ENCODE peak calls at places on chromosomes 16 and 17, in seven cellular contexts. One of them, this sample, is unnamed.

GRCh38 chr16:71440669-71441347 is 1.0 kb downstream of the TLE7 start:
- DNase-seq in naive thymus-derived CD4-positive, alpha-beta T cell: no peak
- DNase-seq in pancreas: no peak
- DNase-seq in PC-9: no peak
- DNase-seq in cardiac muscle cell: peak; percentile 20
- DNase-seq in IMR-90: no peak
- DNase-seq in H1: peak; percentile 82
- DNase-seq in this sample: no peak

GRCh38 chr17:47301831-47302230 is 21.9 kb upstream of the EFCAB13 start:
- DNase-seq in naive thymus-derived CD4-positive, alpha-beta T cell: no peak
- DNase-seq in pancreas: no peak
- DNase-seq in PC-9: no peak
- DNase-seq in cardiac muscle cell: no peak
- DNase-seq in IMR-90: no peak
- DNase-seq in H1: no peak
- DNase-seq in this sample: no peak

GRCh38 chr17:64491034-64491860 is 5.6 kb downstream of the POLG2 start:
- DNase-seq in naive thymus-derived CD4-positive, alpha-beta T cell: peak; percentile 44
- DNase-seq in pancreas: no peak
- DNase-seq in PC-9: peak; percentile 53
- DNase-seq in cardiac muscle cell: no peak
- DNase-seq in IMR-90: peak; percentile 42
- DNase-seq in H1: no peak
- DNase-seq in this sample: peak; percentile 33

GRCh38 chr17:78995761-78996451 is 13.7 kb downstream of the CANT1 start:
- DNase-seq in naive thymus-derived CD4-positive, alpha-beta T cell: no peak
- DNase-seq in pancreas: peak; percentile 30
- DNase-seq in PC-9: peak; percentile 89
- DNase-seq in cardiac muscle cell: no peak
- DNase-seq in IMR-90: no peak
- DNase-seq in H1: no peak
- DNase-seq in this sample: no peak

GRCh38 chr17:36755586-36755985 is 154.2 kb downstream of the MRM1 start:
- DNase-seq in naive thymus-derived CD4-positive, alpha-beta T cell: peak; percentile 20
- DNase-seq in pancreas: no peak
- DNase-seq in PC-9: no peak
- DNase-seq in cardiac muscle cell: peak; percentile 36
- DNase-seq in IMR-90: no peak
- DNase-seq in H1: peak; percentile 83
- DNase-seq in this sample: peak; percentile 10

GRCh38 chr16:71893888-71894228 is 1.5 kb upstream of the IST1 start:
- DNase-seq in naive thymus-derived CD4-positive, alpha-beta T cell: no peak
- DNase-seq in pancreas: no peak
- DNase-seq in PC-9: no peak
- DNase-seq in cardiac muscle cell: no peak
- DNase-seq in IMR-90: no peak
- DNase-seq in H1: no peak
- DNase-seq in this sample: no peak

GRCh38 chr16:86227801-86228200 is 282.5 kb upstream of the FOXF1 start:
- DNase-seq in naive thymus-derived CD4-positive, alpha-beta T cell: no peak
- DNase-seq in pancreas: no peak
- DNase-seq in PC-9: no peak
- DNase-seq in cardiac muscle cell: no peak
- DNase-seq in IMR-90: peak; percentile 32
- DNase-seq in H1: no peak
- DNase-seq in this sample: no peak

GRCh38 chr17:80274317-80274716 is 13.7 kb downstream of the RNF213 start:
- DNase-seq in naive thymus-derived CD4-positive, alpha-beta T cell: no peak
- DNase-seq in pancreas: no peak
- DNase-seq in PC-9: no peak
- DNase-seq in cardiac muscle cell: no peak
- DNase-seq in IMR-90: no peak
- DNase-seq in H1: no peak
- DNase-seq in this sample: no peak

GRCh38 chr17:72886622-72887021 is 205.9 kb downstream of the SLC39A11 start:
- DNase-seq in naive thymus-derived CD4-positive, alpha-beta T cell: no peak
- DNase-seq in pancreas: no peak
- DNase-seq in PC-9: no peak
- DNase-seq in cardiac muscle cell: no peak
- DNase-seq in IMR-90: no peak
- DNase-seq in H1: no peak
- DNase-seq in this sample: no peak

GRCh38 chr17:45120558-45120957 is 11.8 kb downstream of the PLCD3 start:
- DNase-seq in naive thymus-derived CD4-positive, alpha-beta T cell: no peak
- DNase-seq in pancreas: no peak
- DNase-seq in PC-9: no peak
- DNase-seq in cardiac muscle cell: no peak
- DNase-seq in IMR-90: no peak
- DNase-seq in H1: no peak
- DNase-seq in this sample: no peak

GRCh38 chr17:35170968-35171771 is 23.0 kb downstream of the SLC35G3 start:
- DNase-seq in naive thymus-derived CD4-positive, alpha-beta T cell: peak; percentile 69
- DNase-seq in pancreas: peak; percentile 13
- DNase-seq in PC-9: no peak
- DNase-seq in cardiac muscle cell: no peak
- DNase-seq in IMR-90: peak; percentile 15
- DNase-seq in H1: no peak
- DNase-seq in this sample: peak; percentile 70

GRCh38 chr17:58331815-58332719 is 3.5 kb upstream of the TSPOAP1 start:
- DNase-seq in naive thymus-derived CD4-positive, alpha-beta T cell: peak; percentile 81
- DNase-seq in pancreas: no peak
- DNase-seq in PC-9: no peak
- DNase-seq in cardiac muscle cell: no peak
- DNase-seq in IMR-90: no peak
- DNase-seq in H1: no peak
- DNase-seq in this sample: peak; percentile 80

GRCh38 chr17:8473451-8474192 is 37.9 kb downstream of the NDEL1 start:
- DNase-seq in naive thymus-derived CD4-positive, alpha-beta T cell: no peak
- DNase-seq in pancreas: no peak
- DNase-seq in PC-9: no peak
- DNase-seq in cardiac muscle cell: no peak
- DNase-seq in IMR-90: no peak
- DNase-seq in H1: no peak
- DNase-seq in this sample: no peak

GRCh38 chr16:1296688-1297412 is 12.6 kb upstream of the UBE2I start:
- DNase-seq in naive thymus-derived CD4-positive, alpha-beta T cell: no peak
- DNase-seq in pancreas: peak; percentile 52
- DNase-seq in PC-9: peak; percentile 97
- DNase-seq in cardiac muscle cell: peak; percentile 48
- DNase-seq in IMR-90: peak; percentile 81
- DNase-seq in H1: no peak
- DNase-seq in this sample: no peak

GRCh38 chr17:16929281-16929680 is 42.6 kb downstream of the TNFRSF13B start:
- DNase-seq in naive thymus-derived CD4-positive, alpha-beta T cell: peak; percentile 41
- DNase-seq in pancreas: no peak
- DNase-seq in PC-9: no peak
- DNase-seq in cardiac muscle cell: no peak
- DNase-seq in IMR-90: no peak
- DNase-seq in H1: no peak
- DNase-seq in this sample: no peak

GRCh38 chr16:24993722-24994686 is 21.2 kb downstream of the ARHGAP17 start:
- DNase-seq in naive thymus-derived CD4-positive, alpha-beta T cell: no peak
- DNase-seq in pancreas: peak; percentile 33
- DNase-seq in PC-9: peak; percentile 89
- DNase-seq in cardiac muscle cell: no peak
- DNase-seq in IMR-90: peak; percentile 96
- DNase-seq in H1: no peak
- DNase-seq in this sample: no peak

GRCh38 chr17:6239237-6239798 is 169.1 kb downstream of the WSCD1 start:
- DNase-seq in naive thymus-derived CD4-positive, alpha-beta T cell: no peak
- DNase-seq in pancreas: no peak
- DNase-seq in PC-9: no peak
- DNase-seq in cardiac muscle cell: no peak
- DNase-seq in IMR-90: no peak
- DNase-seq in H1: peak; percentile 44
- DNase-seq in this sample: no peak

GRCh38 chr17:80805032-80805751 is 186.4 kb upstream of the CHMP6 start:
- DNase-seq in naive thymus-derived CD4-positive, alpha-beta T cell: no peak
- DNase-seq in pancreas: no peak
- DNase-seq in PC-9: no peak
- DNase-seq in cardiac muscle cell: peak; percentile 40
- DNase-seq in IMR-90: peak; percentile 74
- DNase-seq in H1: no peak
- DNase-seq in this sample: no peak

GRCh38 chr16:2523801-2524231 is 3.6 kb downstream of the AMDHD2 start:
- DNase-seq in naive thymus-derived CD4-positive, alpha-beta T cell: no peak
- DNase-seq in pancreas: no peak
- DNase-seq in PC-9: no peak
- DNase-seq in cardiac muscle cell: no peak
- DNase-seq in IMR-90: no peak
- DNase-seq in H1: no peak
- DNase-seq in this sample: no peak

GRCh38 chr17:48194097-48194550 is 86.6 kb downstream of the SNX11 start:
- DNase-seq in naive thymus-derived CD4-positive, alpha-beta T cell: no peak
- DNase-seq in pancreas: no peak
- DNase-seq in PC-9: no peak
- DNase-seq in cardiac muscle cell: no peak
- DNase-seq in IMR-90: peak; percentile 47
- DNase-seq in H1: no peak
- DNase-seq in this sample: no peak

GRCh38 chr16:14125030-14125681 is 54.0 kb downstream of the MRTFB start:
- DNase-seq in naive thymus-derived CD4-positive, alpha-beta T cell: no peak
- DNase-seq in pancreas: no peak
- DNase-seq in PC-9: no peak
- DNase-seq in cardiac muscle cell: no peak
- DNase-seq in IMR-90: no peak
- DNase-seq in H1: no peak
- DNase-seq in this sample: no peak

GRCh38 chr17:79330229-79330628 is 255.6 kb downstream of the ENGASE start:
- DNase-seq in naive thymus-derived CD4-positive, alpha-beta T cell: no peak
- DNase-seq in pancreas: no peak
- DNase-seq in PC-9: no peak
- DNase-seq in cardiac muscle cell: no peak
- DNase-seq in IMR-90: no peak
- DNase-seq in H1: no peak
- DNase-seq in this sample: no peak

GRCh38 chr17:68707032-68707431 is 105.9 kb upstream of the FAM20A start:
- DNase-seq in naive thymus-derived CD4-positive, alpha-beta T cell: no peak
- DNase-seq in pancreas: no peak
- DNase-seq in PC-9: no peak
- DNase-seq in cardiac muscle cell: no peak
- DNase-seq in IMR-90: peak; percentile 56
- DNase-seq in H1: no peak
- DNase-seq in this sample: no peak

GRCh38 chr16:89923640-89924297 is 627 bp downstream of the TUBB3 start:
- DNase-seq in naive thymus-derived CD4-positive, alpha-beta T cell: no peak
- DNase-seq in pancreas: no peak
- DNase-seq in PC-9: no peak
- DNase-seq in cardiac muscle cell: no peak
- DNase-seq in IMR-90: no peak
- DNase-seq in H1: peak; percentile 81
- DNase-seq in this sample: no peak
- H3K4me3 ChIP-seq in naive thymus-derived CD4-positive, alpha-beta T cell: no peak overlapping the region
- H3K4me3 ChIP-seq in pancreas: peak overlapping the region; percentile 57
- H3K4me3 ChIP-seq in PC-9: peak overlapping the region; percentile 72
- H3K4me3 ChIP-seq in cardiac muscle cell: peak overlapping the region; percentile 64
- H3K4me3 ChIP-seq in IMR-90: peak overlapping the region; percentile 83
- H3K4me3 ChIP-seq in H1: peak overlapping the region; percentile 95
- H3K4me3 ChIP-seq in this sample: no peak overlapping the region

GRCh38 chr17:2071024-2071385 is 16.1 kb downstream of the HIC1 start:
- DNase-seq in naive thymus-derived CD4-positive, alpha-beta T cell: no peak
- DNase-seq in pancreas: no peak
- DNase-seq in PC-9: no peak
- DNase-seq in cardiac muscle cell: no peak
- DNase-seq in IMR-90: no peak
- DNase-seq in H1: no peak
- DNase-seq in this sample: no peak

GRCh38 chr17:2068589-2069051 is 13.7 kb downstream of the HIC1 start:
- DNase-seq in naive thymus-derived CD4-positive, alpha-beta T cell: no peak
- DNase-seq in pancreas: no peak
- DNase-seq in PC-9: no peak
- DNase-seq in cardiac muscle cell: no peak
- DNase-seq in IMR-90: peak; percentile 90
- DNase-seq in H1: no peak
- DNase-seq in this sample: peak; percentile 69

GRCh38 chr17:2074919-2075318 is 20.0 kb downstream of the HIC1 start:
- DNase-seq in naive thymus-derived CD4-positive, alpha-beta T cell: no peak
- DNase-seq in pancreas: no peak
- DNase-seq in PC-9: no peak
- DNase-seq in cardiac muscle cell: no peak
- DNase-seq in IMR-90: no peak
- DNase-seq in H1: no peak
- DNase-seq in this sample: no peak

GRCh38 chr17:2070241-2071023 is 15.5 kb downstream of the HIC1 start:
- DNase-seq in naive thymus-derived CD4-positive, alpha-beta T cell: no peak
- DNase-seq in pancreas: peak; percentile 59
- DNase-seq in PC-9: no peak
- DNase-seq in cardiac muscle cell: no peak
- DNase-seq in IMR-90: no peak
- DNase-seq in H1: no peak
- DNase-seq in this sample: no peak

GRCh38 chr17:2071421-2072281 is 16.7 kb downstream of the HIC1 start:
- DNase-seq in naive thymus-derived CD4-positive, alpha-beta T cell: no peak
- DNase-seq in pancreas: no peak
- DNase-seq in PC-9: no peak
- DNase-seq in cardiac muscle cell: no peak
- DNase-seq in IMR-90: peak; percentile 93
- DNase-seq in H1: no peak
- DNase-seq in this sample: no peak
- H3K4me1 ChIP-seq in naive thymus-derived CD4-positive, alpha-beta T cell: no peaks in the 10 kb centered on the region
- H3K4me1 ChIP-seq in pancreas: peaks cover 4% of the 10 kb centered on the region
- H3K4me1 ChIP-seq in PC-9: peaks cover 10% of the 10 kb centered on the region
- H3K4me1 ChIP-seq in cardiac muscle cell: peaks cover 23% of the 10 kb centered on the region
- H3K4me1 ChIP-seq in IMR-90: peaks cover 62% of the 10 kb centered on the region
- H3K4me1 ChIP-seq in H1: peaks cover 3% of the 10 kb centered on the region
- H3K4me1 ChIP-seq in this sample: peaks cover 29% of the 10 kb centered on the region

DNA sequence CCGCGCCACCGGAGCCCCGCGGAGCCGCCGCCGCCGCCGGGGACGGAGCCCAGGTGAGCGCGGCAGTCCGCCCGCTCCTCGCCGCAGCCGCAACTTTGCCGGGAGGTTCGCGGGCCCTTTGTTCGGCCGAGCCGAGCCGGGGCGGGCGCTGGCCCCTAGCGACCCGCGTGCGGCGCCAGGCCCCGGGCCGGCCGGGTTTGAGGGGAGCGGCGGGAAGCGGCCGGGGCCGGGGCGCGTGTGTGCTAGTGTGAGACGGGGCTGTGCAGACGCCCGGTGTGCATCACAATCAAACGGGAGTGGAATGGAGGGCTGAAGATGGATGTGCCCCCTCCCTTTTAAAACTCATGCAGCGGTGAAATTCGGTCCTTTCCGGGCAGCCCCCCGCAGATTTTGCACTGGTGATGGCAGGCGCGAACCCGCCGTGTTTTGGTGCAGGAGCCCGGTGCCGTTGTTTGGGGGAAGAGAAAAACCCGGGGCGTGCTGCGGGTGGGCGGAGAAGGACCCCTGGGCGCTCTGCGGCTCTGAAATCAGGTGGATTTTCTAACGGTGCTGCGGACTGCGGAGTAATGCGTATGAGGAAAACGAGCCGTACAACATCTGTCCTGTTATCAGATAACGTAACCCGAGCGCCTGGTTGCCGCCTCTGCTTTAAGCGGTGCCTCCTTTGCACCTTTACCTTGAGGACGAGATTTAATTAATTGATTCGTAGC is 868 bp downstream of the TNRC6C start:
- DNase-seq in naive thymus-derived CD4-positive, alpha-beta T cell: peak; percentile 49
- DNase-seq in pancreas: peak; percentile 30
- DNase-seq in PC-9: no peak
- DNase-seq in cardiac muscle cell: peak; percentile 44
- DNase-seq in IMR-90: peak; percentile 19
- DNase-seq in H1: peak; percentile 61
- DNase-seq in this sample: peak; percentile 38
- H3K27ac ChIP-seq in naive thymus-derived CD4-positive, alpha-beta T cell: peak overlapping the region; percentile 77
- H3K27ac ChIP-seq in pancreas: no peak overlapping the region
- H3K27ac ChIP-seq in PC-9: no peak overlapping the region
- H3K27ac ChIP-seq in cardiac muscle cell: no peak overlapping the region
- H3K27ac ChIP-seq in IMR-90: no peak overlapping the region
- H3K27ac ChIP-seq in H1: peak overlapping the region; percentile 2
- H3K27ac ChIP-seq in this sample: peak overlapping the region; percentile 58

GRCh38 chr16:31513126-31513525 is 4.9 kb upstream of the RUSF1 start:
- DNase-seq in naive thymus-derived CD4-positive, alpha-beta T cell: no peak
- DNase-seq in pancreas: no peak
- DNase-seq in PC-9: peak; percentile 75
- DNase-seq in cardiac muscle cell: no peak
- DNase-seq in IMR-90: peak; percentile 68
- DNase-seq in H1: no peak
- DNase-seq in this sample: no peak
- H3K4me3 ChIP-seq in naive thymus-derived CD4-positive, alpha-beta T cell: no peak overlapping the region
- H3K4me3 ChIP-seq in pancreas: no peak overlapping the region
- H3K4me3 ChIP-seq in PC-9: no peak overlapping the region
- H3K4me3 ChIP-seq in cardiac muscle cell: no peak overlapping the region
- H3K4me3 ChIP-seq in IMR-90: no peak overlapping the region
- H3K4me3 ChIP-seq in H1: no peak overlapping the region
- H3K4me3 ChIP-seq in this sample: no peak overlapping the region